ENCODE peak calls at places on chromosome 4, in ten cellular contexts. C is endothelial cell of umbilical vein, W is body of pancreas, D is heart left ventricle, L is upper lobe of left lung, Q is HCT116, N is uterus, H is Peyer's patch, U is ovary, G is GM12878. Y is an unnamed sample.

GRCh38 chr4:140090215-140090731 is 63.7 kb downstream of the MAML3 start:
- DNase-seq in C (peak), W (no peak), D (no peak), L (no peak), Q (no peak), N (no peak), H (no peak), U (no peak), G (no peak), Y (no peak)

GRCh38 chr4:41106081-41106480 is 108.3 kb downstream of the APBB2 start:
- DNase-seq in C (peak), W (no peak), D (no peak), L (no peak), Q (no peak), N (no peak), H (no peak), U (no peak), G (no peak), Y (no peak)

GRCh38 chr4:76689079-76689817 is 208.7 kb downstream of the SOWAHB start:
- DNase-seq in C (peak), W (peak), D (peak), L (peak), Q (peak), N (peak), H (peak), U (peak), G (no peak), Y (no peak)

GRCh38 chr4:151564321-151564720 is 155.3 kb downstream of the FHIP1A start:
- DNase-seq in C (no peak), W (peak), D (no peak), L (no peak), Q (no peak), N (no peak), H (no peak), U (no peak), G (no peak), Y (no peak)

GRCh38 chr4:85543832-85544231 is 68.9 kb downstream of the ARHGAP24 start:
- DNase-seq in C (no peak), W (no peak), D (no peak), L (no peak), Q (no peak), N (no peak), H (no peak), U (no peak), G (no peak), Y (no peak)

GRCh38 chr4:8077181-8078108 is 81.2 kb downstream of the ABLIM2 start:
- DNase-seq in C (no peak), W (no peak), D (peak), L (no peak), Q (no peak), N (no peak), H (no peak), U (no peak), G (no peak), Y (no peak)

GRCh38 chr4:171433674-171434073 is 379.5 kb upstream of the GALNTL6 start:
- DNase-seq in C (no peak), W (no peak), D (no peak), L (no peak), Q (no peak), N (no peak), H (no peak), U (no peak), G (no peak), Y (no peak)

GRCh38 chr4:119300072-119300387 is 21.9 kb downstream of the FABP2 start:
- DNase-seq in C (peak), W (peak), D (peak), L (no peak), Q (no peak), N (peak), H (no peak), U (peak), G (peak), Y (no peak)

GRCh38 chr4:139628184-139629012 is 37.2 kb upstream of the MGST2 start:
- DNase-seq in C (no peak), W (no peak), D (no peak), L (no peak), Q (no peak), N (no peak), H (no peak), U (no peak), G (no peak), Y (no peak)

GRCh38 chr4:12846368-12846767 is 637.8 kb downstream of the RAB28 start:
- DNase-seq in C (no peak), W (no peak), D (no peak), L (no peak), Q (no peak), N (no peak), H (no peak), U (no peak), G (no peak), Y (no peak)

GRCh38 chr4:25984796-25985195 is 70.8 kb downstream of the SMIM20 start:
- DNase-seq in C (no peak), W (no peak), D (no peak), L (no peak), Q (no peak), N (no peak), H (no peak), U (no peak), G (no peak), Y (no peak)

GRCh38 chr4:574346-575161 is 1.5 kb downstream of the TMEM271 start:
- DNase-seq in C (no peak), W (no peak), D (no peak), L (peak), Q (no peak), N (no peak), H (no peak), U (no peak), G (no peak), Y (no peak)

GRCh38 chr4:86089924-86090323 is 269.9 kb downstream of the MAPK10 start:
- DNase-seq in C (no peak), W (no peak), D (no peak), L (no peak), Q (no peak), N (no peak), H (no peak), U (no peak), G (no peak), Y (peak)

GRCh38 chr4:128342762-128343161 is 55.1 kb upstream of the PGRMC2 start:
- DNase-seq in C (no peak), W (no peak), D (no peak), L (no peak), Q (no peak), N (no peak), H (no peak), U (no peak), G (no peak), Y (no peak)

GRCh38 chr4:2269618-2270163 is 7.8 kb upstream of the MXD4 start:
- DNase-seq in C (no peak), W (no peak), D (peak), L (peak), Q (no peak), N (no peak), H (no peak), U (no peak), G (no peak), Y (no peak)

GRCh38 chr4:6201580-6202091 is 1.3 kb upstream of the JAKMIP1 start:
- DNase-seq in C (no peak), W (no peak), D (no peak), L (no peak), Q (no peak), N (no peak), H (no peak), U (no peak), G (no peak), Y (no peak)

GRCh38 chr4:173415092-173415491 is 16.2 kb upstream of the SCRG1 start:
- DNase-seq in C (no peak), W (no peak), D (no peak), L (no peak), Q (no peak), N (no peak), H (no peak), U (no peak), G (no peak), Y (no peak)

GRCh38 chr4:2570551-2571222 is 34.2 kb downstream of the FAM193A start:
- DNase-seq in C (peak), W (peak), D (peak), L (no peak), Q (no peak), N (peak), H (no peak), U (no peak), G (peak), Y (no peak)

GRCh38 chr4:183658362-183659028 is 490 bp downstream of the RWDD4 start:
- DNase-seq in C (peak), W (peak), D (peak), L (peak), Q (no peak), N (no peak), H (peak), U (peak), G (no peak), Y (peak)

DNA sequence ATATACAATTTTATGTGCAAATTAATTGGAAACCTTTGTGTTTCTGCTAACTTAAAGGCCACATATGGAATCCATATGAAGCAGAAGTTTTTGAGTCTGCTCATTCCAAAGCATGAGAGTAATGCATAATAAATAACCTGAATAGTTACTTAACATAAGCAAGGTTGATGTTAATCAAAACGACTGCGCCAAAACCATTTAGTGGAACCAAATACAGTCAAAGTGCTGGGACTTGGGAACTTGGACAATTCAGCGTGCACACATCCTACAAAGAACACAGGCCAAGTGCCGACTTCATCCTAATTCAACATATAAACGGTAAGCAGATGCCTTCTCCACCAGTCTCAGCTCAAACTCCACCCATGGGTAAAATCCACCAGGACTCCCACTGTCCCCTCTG is 17.0 kb downstream of the TSPAN5 start:
- DNase-seq in C (no peak), W (no peak), D (no peak), L (no peak), Q (no peak), N (no peak), H (no peak), U (no peak), G (no peak), Y (no peak)
- TF ChIP-seq POLR2A in C (no peak), W (no peak), D (no peak), L (no peak), Q (no peak), N (no peak), H (no peak), U (no peak), G (no peak), Y (no peak)

DNA sequence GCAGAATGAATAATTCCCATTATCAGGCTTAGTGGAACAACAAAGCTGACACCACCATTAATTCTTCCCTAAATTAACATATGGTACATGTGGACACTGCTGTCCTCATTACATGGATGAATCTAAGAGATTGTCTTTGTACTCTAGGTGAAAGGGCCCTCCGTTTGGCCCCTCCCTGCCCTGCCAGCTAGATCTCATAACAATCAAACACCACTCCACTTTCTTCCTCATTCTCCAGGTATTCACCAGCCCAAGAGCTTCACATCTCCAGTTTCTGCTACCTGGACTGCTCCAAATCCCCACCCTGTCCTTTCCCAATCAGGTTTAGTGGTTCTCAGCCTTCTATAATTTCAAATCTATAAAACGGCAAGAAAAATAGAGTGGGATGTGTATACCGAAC is 3.8 kb downstream of the HSD17B11 start:
- DNase-seq in C (no peak), W (no peak), D (no peak), L (no peak), Q (no peak), N (no peak), H (peak), U (no peak), G (no peak), Y (no peak)
- TF ChIP-seq POLR2A in C (no peak), W (no peak), D (no peak), L (no peak), Q (no peak), N (no peak), H (peak), U (no peak), G (no peak), Y (no peak)

GRCh38 chr4:143185253-143186107 is 763 bp downstream of the USP38 start:
- DNase-seq in C (peak), W (no peak), D (peak), L (no peak), Q (no peak), N (no peak), H (no peak), U (no peak), G (no peak), Y (peak)
- TF ChIP-seq POLR2A in C (no peak), W (no peak), D (no peak), L (no peak), Q (no peak), N (no peak), H (no peak), U (no peak), G (no peak), Y (no peak)

GRCh38 chr4:36207367-36207766 is 36.9 kb downstream of the ARAP2 start:
- DNase-seq in C (no peak), W (no peak), D (no peak), L (no peak), Q (no peak), N (no peak), H (no peak), U (no peak), G (no peak), Y (no peak)
- TF ChIP-seq POLR2A in C (no peak), W (no peak), D (no peak), L (no peak), Q (no peak), N (no peak), H (no peak), U (no peak), G (no peak), Y (no peak)

DNA sequence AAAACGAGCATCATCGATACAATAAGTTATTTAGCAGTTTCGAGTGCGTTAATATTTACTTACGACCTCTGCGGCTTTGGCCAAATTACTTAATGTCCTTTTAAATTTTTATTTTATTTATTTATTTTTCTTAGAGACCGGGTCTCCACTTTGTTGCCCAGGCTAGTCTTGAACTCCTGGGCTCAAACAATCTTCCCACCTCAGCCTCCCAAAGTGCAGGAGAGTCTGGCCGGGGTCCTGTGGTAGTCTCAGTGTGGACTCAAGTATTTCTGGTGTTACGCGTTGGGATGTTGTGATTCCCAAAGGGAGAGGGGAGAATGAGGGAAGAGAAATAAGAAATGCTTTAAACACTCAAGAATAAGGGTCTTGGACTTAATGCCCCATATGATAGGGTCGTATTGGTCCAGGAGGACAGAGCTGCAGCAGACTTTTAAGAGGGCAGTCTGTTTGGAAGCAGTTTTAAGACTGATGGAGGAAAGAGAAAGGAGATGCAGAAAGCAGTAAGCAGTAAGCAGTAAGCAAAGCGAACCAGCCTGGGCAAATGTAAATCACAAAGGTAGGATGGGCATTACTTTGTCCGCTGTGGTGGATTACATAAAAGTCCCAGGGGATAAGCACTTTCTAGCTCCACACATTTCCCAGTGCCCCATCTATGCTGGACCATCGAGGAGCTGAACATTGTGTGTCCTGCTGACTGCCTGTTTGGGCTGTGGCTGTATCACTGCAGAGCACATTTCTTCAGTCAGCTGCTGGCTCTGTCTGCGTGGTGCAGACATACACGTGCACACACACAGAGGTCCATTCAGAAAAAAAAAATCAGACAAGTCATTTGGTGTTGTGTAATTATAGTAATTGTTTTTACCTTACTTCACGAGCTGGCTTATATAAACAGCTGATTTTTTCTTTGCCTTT is 767 bp upstream of the PDLIM3 start:
- DNase-seq in C (peak), W (peak), D (peak), L (no peak), Q (no peak), N (peak), H (no peak), U (peak), G (no peak), Y (no peak)
- TF ChIP-seq POLR2A in C (no peak), W (no peak), D (peak), L (no peak), Q (no peak), N (no peak), H (no peak), U (peak), G (no peak), Y (no peak)